ENCODE peak calls at places on chromosomes 2 and 18, in four cellular contexts. Z, M, J and H are unnamed samples.

GRCh38 chr2:233051241-233052149 is 8.6 kb upstream of the INPP5D start:
- DNase-seq in Z (peak; percentile 83), M (no peak), J (peak; percentile 90), H (no peak)

GRCh38 chr18:49047540-49047939 is 96.8 kb upstream of the SMAD7 start:
- DNase-seq in Z (no peak), M (no peak), J (no peak), H (no peak)

GRCh38 chr2:150175034-150175433 is 312.4 kb downstream of the RND3 start:
- DNase-seq in Z (no peak), M (no peak), J (no peak), H (no peak)

GRCh38 chr2:236899945-236900640 is 185.6 kb upstream of the COPS8 start:
- DNase-seq in Z (no peak), M (no peak), J (no peak), H (no peak)

GRCh38 chr2:241870611-241871537 is 1.3 kb downstream of the RTP5 start:
- DNase-seq in Z (no peak), M (no peak), J (no peak), H (no peak)

GRCh38 chr18:76465630-76466409 is 29.2 kb downstream of the ZNF516 start:
- DNase-seq in Z (no peak), M (no peak), J (no peak), H (no peak)

GRCh38 chr2:203533696-203534471 is 1.2 kb downstream of the RAPH1 start:
- DNase-seq in Z (peak; percentile 87), M (no peak), J (peak; percentile 77), H (peak; percentile 41)

GRCh38 chr18:49249523-49249922 is 210.9 kb downstream of the DYM start:
- DNase-seq in Z (peak; percentile 85), M (no peak), J (peak; percentile 84), H (peak; percentile 87)

GRCh38 chr2:238269741-238270140 is 18.7 kb downstream of the PER2 start:
- DNase-seq in Z (no peak), M (peak; percentile 5), J (no peak), H (no peak)

GRCh38 chr2:201149064-201149820 is 33.3 kb downstream of the CFLAR start:
- DNase-seq in Z (peak; percentile 98), M (no peak), J (peak; percentile 86), H (no peak)

GRCh38 chr18:79182047-79182713 is 113.0 kb downstream of the ATP9B start:
- DNase-seq in Z (no peak), M (no peak), J (no peak), H (no peak)

GRCh38 chr2:3180082-3180908 is 197.3 kb downstream of the EIPR1 start:
- DNase-seq in Z (no peak), M (no peak), J (peak; percentile 7), H (peak; percentile 19)

GRCh38 chr2:169362346-169363026 is at the start of gene LRP2:
- DNase-seq in Z (no peak), M (peak; percentile 65), J (no peak), H (no peak)

GRCh38 chr2:158688722-158689121 is 106.4 kb upstream of the DAPL1 start:
- DNase-seq in Z (peak; percentile 25), M (no peak), J (peak; percentile 46), H (no peak)

GRCh38 chr2:112577756-112578155 is 6.7 kb upstream of the CHCHD5 start:
- DNase-seq in Z (peak; percentile 51), M (no peak), J (peak; percentile 40), H (peak; percentile 26)

GRCh38 chr18:56068030-56068671 is 480.2 kb upstream of the TCF4 start:
- DNase-seq in Z (peak; percentile 78), M (no peak), J (peak; percentile 53), H (no peak)

GRCh38 chr2:148459300-148459891 is 185.2 kb upstream of the EPC2 start:
- DNase-seq in Z (peak; percentile 35), M (no peak), J (no peak), H (no peak)

GRCh38 chr2:97646977-97647376 is 1.1 kb downstream of the COX5B start:
- DNase-seq in Z (no peak), M (no peak), J (no peak), H (no peak)

GRCh38 chr2:101630224-101630949 is 67.1 kb upstream of the MAP4K4 start:
- DNase-seq in Z (no peak), M (peak; percentile 90), J (no peak), H (no peak)

DNA sequence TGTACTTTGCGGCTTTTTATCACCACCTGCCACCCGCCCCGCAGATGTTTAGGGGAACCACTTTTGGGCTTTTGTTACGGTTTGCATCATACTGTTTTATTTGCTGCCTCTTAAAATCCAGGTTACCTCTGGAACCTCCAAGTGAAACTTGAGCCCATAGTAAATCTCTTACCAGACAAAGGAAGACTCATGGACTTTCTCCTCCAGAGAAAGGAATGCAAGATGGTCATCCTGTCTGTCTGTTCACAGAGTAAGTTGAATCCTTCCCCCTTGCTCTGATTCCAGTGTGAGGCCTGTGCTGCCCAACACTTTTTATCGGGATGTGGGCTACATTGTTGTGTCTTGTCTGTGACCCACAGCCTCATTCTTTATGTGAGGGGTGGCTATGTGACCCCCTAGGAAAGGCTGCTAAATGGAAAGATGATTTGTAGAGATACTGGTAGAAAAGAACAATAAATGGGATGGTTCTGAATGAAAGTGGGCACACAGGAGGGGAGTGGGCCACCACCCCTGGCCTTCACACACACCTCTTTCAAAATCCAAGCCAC is 23.3 kb downstream of the RMC1 start:
- DNase-seq in Z (no peak), M (no peak), J (no peak), H (no peak)
- H3K36me3 ChIP-seq in Z (peaks cover 24% of the 10 kb centered on the region), M (peaks cover 28% of the 10 kb centered on the region), J (peaks cover 29% of the 10 kb centered on the region), H (peaks cover 68% of the 10 kb centered on the region)

GRCh38 chr2:240211096-240211495 is 70.6 kb upstream of the OTOS start:
- DNase-seq in Z (no peak), M (no peak), J (no peak), H (no peak)
- TF ChIP-seq CTCF in Z (no peak), M (no peak), J (no peak), H (no peak)

DNA sequence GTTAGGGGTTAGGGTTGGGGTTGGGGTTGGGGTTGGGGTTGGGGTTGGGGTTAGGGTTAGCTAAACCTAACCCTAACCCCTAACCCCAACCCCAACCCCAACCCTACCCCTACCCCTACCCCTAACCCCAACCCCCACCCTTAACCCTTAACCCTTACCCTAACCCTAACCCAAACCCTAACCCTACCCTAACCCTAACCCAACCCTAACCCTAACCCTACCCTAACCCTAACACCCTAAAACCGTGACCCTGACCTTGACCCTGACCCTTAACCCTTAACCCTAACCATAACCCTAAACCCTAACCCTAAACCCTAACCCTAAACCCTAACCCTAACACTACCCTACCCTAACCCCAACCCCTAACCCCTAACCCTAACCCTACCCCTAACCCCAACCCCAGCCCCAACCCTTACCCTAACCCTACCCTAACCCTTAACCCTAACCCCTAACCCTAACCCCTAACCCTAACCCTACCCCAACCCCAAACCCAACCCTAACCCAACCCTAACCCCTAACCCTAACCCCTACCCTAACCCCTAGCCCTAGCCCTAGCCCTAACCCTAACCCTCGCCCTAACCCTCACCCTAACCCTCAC is 24.1 kb upstream of the RABL2A start:
- DNase-seq in Z (no peak), M (no peak), J (no peak), H (no peak)
- H3K4me1 ChIP-seq in Z (no peaks in the 10 kb centered on the region), M (no peaks in the 10 kb centered on the region), J (no peaks in the 10 kb centered on the region), H (no peaks in the 10 kb centered on the region)

DNA sequence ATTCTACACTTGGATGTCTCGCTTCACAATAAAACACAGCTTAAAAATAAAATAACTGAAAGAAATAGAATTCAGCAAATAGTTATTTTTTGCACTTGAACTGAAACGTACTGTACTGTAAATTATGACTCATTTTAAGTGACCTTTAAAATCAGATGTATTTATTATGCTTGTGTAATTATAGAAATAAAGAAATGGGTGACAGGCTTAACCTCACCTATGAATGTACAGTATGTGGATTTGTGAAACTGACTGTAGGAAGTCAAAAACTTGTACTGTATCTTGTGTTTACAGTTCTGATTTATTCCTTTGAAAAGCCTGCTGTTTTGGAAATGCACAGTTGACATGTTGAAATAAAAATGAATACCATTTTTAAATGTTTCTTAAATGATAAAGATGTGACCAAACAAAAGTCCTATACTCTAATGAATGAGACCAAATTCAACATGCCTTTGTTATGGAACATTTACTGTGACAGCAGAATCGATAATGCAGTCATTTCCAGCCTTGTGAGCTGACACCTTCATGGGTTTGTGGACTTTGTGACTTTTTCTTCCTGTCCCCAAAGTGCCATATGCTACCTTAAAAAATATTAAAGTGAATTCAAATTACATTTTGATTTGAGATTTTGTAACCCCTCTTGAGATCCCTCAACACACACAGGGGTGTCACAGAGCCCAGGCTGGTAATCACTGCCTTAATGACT is 32.7 kb downstream of the NEMP2 start:
- DNase-seq in Z (peak; percentile 7), M (no peak), J (no peak), H (no peak)
- H3K36me3 ChIP-seq in Z (no peaks in the 10 kb centered on the region), M (no peaks in the 10 kb centered on the region), J (no peaks in the 10 kb centered on the region), H (no peaks in the 10 kb centered on the region)